ENCODE peak calls at places on chromosomes 1 and 21, in eight cellular contexts. O is left cardiac atrium; U is naive thymus-derived CD4-positive, alpha-beta T cell; Z is left ventricle myocardium superior; G is right cardiac atrium; C is activated T-cell treated with anti-CD3 and anti-CD28 coated beads, Interleukin-2, amount 50 U/mL, for 72 hours; D is natural killer cell treated with Interleukin-12 subunit alpha and Interleukin-12 subunit beta and Interleukin-15 and Interleukin-18, amount 100 ng/mL, for 72 hours; A is CD8-positive, alpha-beta T cell. Q is an unnamed sample.

GRCh38 chr1:235317179-235317578 is 10.8 kb downstream of the ARID4B start:
- ATAC-seq in O (no peak), U (peak), Z (no peak), G (no peak), C (peak), D (peak), A (no peak), Q (peak)

GRCh38 chr1:56146449-56146848 is 432.9 kb downstream of the PLPP3 start:
- ATAC-seq in O (peak), U (no peak), Z (peak), G (peak), C (no peak), D (no peak), A (no peak), Q (no peak)

GRCh38 chr1:42674682-42675081 is 7.5 kb upstream of the YBX1 start:
- ATAC-seq in O (peak), U (no peak), Z (peak), G (peak), C (no peak), D (no peak), A (no peak), Q (no peak)

GRCh38 chr1:213678753-213679152 is 309.0 kb upstream of the PROX1 start:
- ATAC-seq in O (no peak), U (no peak), Z (no peak), G (no peak), C (no peak), D (no peak), A (no peak), Q (no peak)

GRCh38 chr1:27342391-27342777 is 562 bp downstream of the SYTL1 start:
- ATAC-seq in O (no peak), U (peak), Z (peak), G (peak), C (peak), D (peak), A (peak), Q (peak)

GRCh38 chr1:26500488-26501175 is 28.4 kb downstream of the HMGN2 start:
- ATAC-seq in O (peak), U (peak), Z (peak), G (peak), C (peak), D (peak), A (peak), Q (peak)

GRCh38 chr1:247291835-247292561 is 36.1 kb downstream of the VN1R5 start:
- ATAC-seq in O (no peak), U (no peak), Z (no peak), G (no peak), C (peak), D (no peak), A (no peak), Q (no peak)

GRCh38 chr1:66132324-66132723 is 339.6 kb downstream of the PDE4B start:
- ATAC-seq in O (no peak), U (no peak), Z (no peak), G (no peak), C (no peak), D (no peak), A (no peak), Q (no peak)

GRCh38 chr1:218646288-218646687 is 301.2 kb downstream of the TGFB2 start:
- ATAC-seq in O (no peak), U (no peak), Z (no peak), G (no peak), C (no peak), D (no peak), A (no peak), Q (no peak)

GRCh38 chr1:44029260-44029910 is 1.9 kb downstream of the SLC6A9 start:
- ATAC-seq in O (peak), U (peak), Z (peak), G (peak), C (peak), D (peak), A (peak), Q (peak)

GRCh38 chr1:161226320-161226711 is 456 bp downstream of the TOMM40L start:
- ATAC-seq in O (no peak), U (no peak), Z (peak), G (no peak), C (no peak), D (no peak), A (no peak), Q (no peak)

GRCh38 chr21:44940116-44940631 is 345 bp downstream of the SLX9 start:
- ATAC-seq in O (peak), U (peak), Z (no peak), G (peak), C (peak), D (peak), A (peak), Q (peak)

GRCh38 chr1:197096137-197096536 is 29.1 kb upstream of the F13B start:
- ATAC-seq in O (no peak), U (no peak), Z (no peak), G (no peak), C (no peak), D (no peak), A (no peak), Q (peak)

GRCh38 chr21:18053151-18053550 is 191.5 kb upstream of the CHODL start:
- ATAC-seq in O (no peak), U (no peak), Z (no peak), G (no peak), C (no peak), D (no peak), A (no peak), Q (no peak)

GRCh38 chr1:60427194-60427593 is 353.6 kb upstream of the C1orf87 start:
- ATAC-seq in O (no peak), U (no peak), Z (no peak), G (peak), C (no peak), D (no peak), A (no peak), Q (no peak)

GRCh38 chr1:52249831-52250230 is 107.9 kb downstream of the ZFYVE9 start:
- ATAC-seq in O (no peak), U (no peak), Z (no peak), G (no peak), C (no peak), D (no peak), A (no peak), Q (no peak)

GRCh38 chr1:45608475-45609156 is 15.2 kb downstream of the CCDC17 start:
- ATAC-seq in O (no peak), U (peak), Z (peak), G (no peak), C (no peak), D (no peak), A (no peak), Q (no peak)

GRCh38 chr1:77832889-77833288 is 53.4 kb downstream of the MIGA1 start:
- ATAC-seq in O (peak), U (no peak), Z (peak), G (peak), C (no peak), D (no peak), A (no peak), Q (no peak)

GRCh38 chr1:16128338-16128741 is 27.5 kb downstream of the EPHA2 start:
- ATAC-seq in O (peak), U (no peak), Z (peak), G (peak), C (no peak), D (no peak), A (no peak), Q (no peak)

GRCh38 chr1:5745776-5746610 is 246.2 kb downstream of the NPHP4 start:
- ATAC-seq in O (peak), U (peak), Z (peak), G (peak), C (peak), D (peak), A (peak), Q (peak)

GRCh38 chr1:150931773-150932172 is 5.6 kb downstream of the SETDB1 start:
- ATAC-seq in O (no peak), U (no peak), Z (no peak), G (no peak), C (no peak), D (no peak), A (no peak), Q (no peak)

GRCh38 chr1:162074548-162074947 is 5.1 kb downstream of the NOS1AP start:
- ATAC-seq in O (no peak), U (no peak), Z (no peak), G (no peak), C (no peak), D (no peak), A (no peak), Q (no peak)

GRCh38 chr1:56525463-56526155 is 53.8 kb downstream of the PLPP3 start:
- ATAC-seq in O (peak), U (peak), Z (peak), G (peak), C (peak), D (peak), A (no peak), Q (peak)

GRCh38 chr1:7770620-7770938 is 517 bp upstream of the VAMP3 start:
- ATAC-seq in O (no peak), U (peak), Z (peak), G (peak), C (no peak), D (no peak), A (no peak), Q (peak)

GRCh38 chr1:205286335-205286950 is 35.1 kb downstream of the NUAK2 start:
- ATAC-seq in O (no peak), U (no peak), Z (no peak), G (no peak), C (peak), D (no peak), A (no peak), Q (peak)

GRCh38 chr21:36156815-36157670 is at the start of gene DOP1B:
- ATAC-seq in O (peak), U (no peak), Z (peak), G (no peak), C (peak), D (peak), A (no peak), Q (peak)

GRCh38 chr1:32736812-32737791 is 34.5 kb upstream of the SYNC start:
- ATAC-seq in O (no peak), U (no peak), Z (no peak), G (no peak), C (no peak), D (no peak), A (no peak), Q (no peak)

GRCh38 chr1:118012725-118013124 is 83.2 kb downstream of the WDR3 start:
- ATAC-seq in O (no peak), U (no peak), Z (no peak), G (no peak), C (no peak), D (no peak), A (no peak), Q (no peak)

GRCh38 chr1:160951443-160952128 is 3.0 kb downstream of the ITLN2 start:
- ATAC-seq in O (peak), U (peak), Z (peak), G (peak), C (peak), D (peak), A (peak), Q (peak)

GRCh38 chr1:3518256-3518655 is 63.8 kb downstream of the ARHGEF16 start:
- ATAC-seq in O (no peak), U (no peak), Z (no peak), G (no peak), C (no peak), D (no peak), A (peak), Q (no peak)

GRCh38 chr1:56494306-56494705 is 85.1 kb downstream of the PLPP3 start:
- ATAC-seq in O (no peak), U (no peak), Z (no peak), G (no peak), C (no peak), D (no peak), A (no peak), Q (no peak)

GRCh38 chr1:61241411-61241838 is 159.1 kb downstream of the NFIA start:
- ATAC-seq in O (peak), U (no peak), Z (peak), G (peak), C (no peak), D (no peak), A (no peak), Q (peak)

GRCh38 chr1:152870831-152871730 is 7.0 kb upstream of the SMCP start:
- ATAC-seq in O (no peak), U (no peak), Z (no peak), G (no peak), C (no peak), D (no peak), A (no peak), Q (no peak)

GRCh38 chr1:25932321-25932720 is 26.1 kb upstream of the STMN1 start:
- ATAC-seq in O (no peak), U (no peak), Z (no peak), G (no peak), C (no peak), D (no peak), A (no peak), Q (no peak)

GRCh38 chr1:180252638-180253536 is 22.8 kb downstream of the LHX4 start:
- ATAC-seq in O (peak), U (peak), Z (peak), G (peak), C (peak), D (peak), A (peak), Q (peak)

GRCh38 chr21:35220301-35220700 is 171.2 kb upstream of the RUNX1 start:
- ATAC-seq in O (no peak), U (no peak), Z (no peak), G (no peak), C (no peak), D (no peak), A (no peak), Q (no peak)